ENCODE peak calls at places on chromosome 18, in five cellular contexts. One of them, this sample, is unnamed.

GRCh38 chr18:71503222-71503621 is 1040.9 kb downstream of the CBLN2 start:
- DNase-seq in HepG2: no peak
- DNase-seq in H1: no peak
- DNase-seq in GM12892: no peak
- DNase-seq in SK-N-SH: no peak
- DNase-seq in this sample: no peak

GRCh38 chr18:49819768-49820662 is 6.7 kb upstream of the ACAA2 start:
- DNase-seq in SK-N-SH: no peak
- DNase-seq in GM12892: no peak
- DNase-seq in HepG2: no peak
- DNase-seq in H1: no peak
- DNase-seq in this sample: no peak

GRCh38 chr18:63322908-63323634 is 3.5 kb upstream of the BCL2 start:
- DNase-seq in H1: no peak
- DNase-seq in HepG2: peak; percentile 63
- DNase-seq in GM12892: no peak
- DNase-seq in SK-N-SH: peak; percentile 68
- DNase-seq in this sample: no peak

GRCh38 chr18:22175326-22175725 is 5.9 kb downstream of the GATA6 start:
- DNase-seq in HepG2: peak; percentile 92
- DNase-seq in GM12892: no peak
- DNase-seq in SK-N-SH: no peak
- DNase-seq in H1: no peak
- DNase-seq in this sample: no peak

GRCh38 chr18:63237911-63238710 is 81.5 kb downstream of the BCL2 start:
- DNase-seq in H1: peak; percentile 17
- DNase-seq in GM12892: no peak
- DNase-seq in SK-N-SH: no peak
- DNase-seq in HepG2: peak; percentile 67
- DNase-seq in this sample: no peak

GRCh38 chr18:68623342-68623741 is 91.6 kb downstream of the TMX3 start:
- DNase-seq in HepG2: peak; percentile 47
- DNase-seq in GM12892: peak; percentile 9
- DNase-seq in H1: peak; percentile 15
- DNase-seq in SK-N-SH: peak; percentile 72
- DNase-seq in this sample: peak; percentile 19

GRCh38 chr18:5518899-5519371 is 24.9 kb downstream of the EPB41L3 start:
- DNase-seq in HepG2: no peak
- DNase-seq in H1: no peak
- DNase-seq in SK-N-SH: no peak
- DNase-seq in GM12892: no peak
- DNase-seq in this sample: no peak

GRCh38 chr18:57837917-57838548 is 34.9 kb upstream of the ATP8B1 start:
- DNase-seq in HepG2: no peak
- DNase-seq in SK-N-SH: no peak
- DNase-seq in GM12892: no peak
- DNase-seq in H1: no peak
- DNase-seq in this sample: no peak

GRCh38 chr18:32373995-32374394 is 96.7 kb downstream of the GAREM1 start:
- DNase-seq in H1: no peak
- DNase-seq in GM12892: no peak
- DNase-seq in SK-N-SH: no peak
- DNase-seq in HepG2: no peak
- DNase-seq in this sample: no peak

GRCh38 chr18:29693334-29693733 is 1349.2 kb downstream of the DSC3 start:
- DNase-seq in HepG2: no peak
- DNase-seq in GM12892: no peak
- DNase-seq in H1: no peak
- DNase-seq in SK-N-SH: no peak
- DNase-seq in this sample: no peak

GRCh38 chr18:41875094-41875780 is 79.8 kb upstream of the PIK3C3 start:
- DNase-seq in HepG2: no peak
- DNase-seq in GM12892: no peak
- DNase-seq in SK-N-SH: no peak
- DNase-seq in H1: no peak
- DNase-seq in this sample: no peak

GRCh38 chr18:42892181-42892580 is 223.3 kb downstream of the RIT2 start:
- DNase-seq in SK-N-SH: no peak
- DNase-seq in H1: no peak
- DNase-seq in HepG2: no peak
- DNase-seq in GM12892: no peak
- DNase-seq in this sample: no peak

GRCh38 chr18:2913398-2914005 is 66.7 kb downstream of the EMILIN2 start:
- DNase-seq in SK-N-SH: no peak
- DNase-seq in GM12892: no peak
- DNase-seq in H1: no peak
- DNase-seq in HepG2: no peak
- DNase-seq in this sample: no peak
- TF ChIP-seq POLR2AphosphoS5 in SK-N-SH: no peak
- TF ChIP-seq POLR2AphosphoS5 in GM12892: no peak
- TF ChIP-seq POLR2AphosphoS5 in H1: no peak
- TF ChIP-seq POLR2AphosphoS5 in HepG2: no peak
- TF ChIP-seq POLR2AphosphoS5 in this sample: no peak

DNA sequence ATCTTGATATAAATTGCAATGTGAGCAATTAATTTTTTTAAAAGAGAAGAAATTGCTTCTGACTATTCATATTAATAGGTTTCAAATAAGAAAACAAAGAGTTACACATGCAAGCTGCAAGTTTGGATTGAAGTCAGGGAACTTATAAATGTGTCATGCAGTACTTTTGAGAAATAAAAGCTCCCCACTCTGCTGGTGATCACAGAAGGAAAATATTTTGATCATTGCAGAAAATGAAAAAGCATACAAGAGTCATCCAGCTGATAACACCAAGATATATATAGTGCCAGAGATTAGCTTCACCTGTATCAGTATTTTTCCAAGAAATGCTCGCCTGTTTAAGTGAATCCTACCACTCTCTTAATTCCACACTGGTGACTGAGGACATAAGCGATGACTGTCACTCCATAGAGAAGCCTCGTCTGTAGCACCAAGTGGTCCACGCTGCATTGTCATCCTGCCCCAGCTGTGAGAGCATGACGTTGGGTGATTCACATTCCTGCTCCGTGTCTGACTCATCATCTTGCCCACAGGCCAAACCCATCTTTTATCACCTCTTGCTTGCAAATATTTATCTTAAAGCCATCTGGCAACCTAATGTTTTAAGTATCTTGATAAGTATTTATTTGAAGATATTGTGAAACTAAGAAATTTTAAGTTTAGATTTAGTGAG is 178.0 kb downstream of the ASXL3 start:
- DNase-seq in GM12892: no peak
- DNase-seq in SK-N-SH: no peak
- DNase-seq in H1: peak; percentile 23
- DNase-seq in HepG2: no peak
- DNase-seq in this sample: no peak
- TF ChIP-seq TAF1 in GM12892: no peak
- TF ChIP-seq TAF1 in SK-N-SH: no peak
- TF ChIP-seq TAF1 in H1: no peak
- TF ChIP-seq TAF1 in HepG2: no peak
- TF ChIP-seq TAF1 in this sample: no peak

DNA sequence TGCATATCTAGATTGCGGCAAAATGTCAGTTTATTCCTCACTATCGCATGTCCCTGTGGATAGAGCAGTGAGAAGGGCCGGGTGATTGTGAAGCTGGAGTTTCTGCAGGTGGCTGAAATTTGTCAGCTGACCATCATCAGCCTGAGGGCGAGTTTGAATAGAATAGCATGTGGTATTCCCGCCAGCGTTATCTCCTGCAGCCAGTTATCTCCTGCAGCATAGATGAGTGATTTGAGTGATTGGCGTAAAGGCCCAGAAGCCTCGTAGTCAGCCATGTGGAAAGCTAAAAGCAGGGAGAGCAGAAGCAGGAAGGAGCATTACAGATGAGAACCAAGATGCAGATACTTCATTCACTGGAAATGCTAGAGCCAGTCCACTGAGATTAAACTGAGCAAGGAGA is 65.5 kb downstream of the CABLES1 start:
- DNase-seq in GM12892: no peak
- DNase-seq in SK-N-SH: peak; percentile 80
- DNase-seq in HepG2: no peak
- DNase-seq in H1: no peak
- DNase-seq in this sample: no peak
- TF ChIP-seq POLR2AphosphoS5 in GM12892: no peak
- TF ChIP-seq POLR2AphosphoS5 in SK-N-SH: peak; percentile 27
- TF ChIP-seq POLR2AphosphoS5 in HepG2: no peak
- TF ChIP-seq POLR2AphosphoS5 in H1: no peak
- TF ChIP-seq POLR2AphosphoS5 in this sample: no peak

GRCh38 chr18:36744261-36744876 is 84.4 kb downstream of the TPGS2 start:
- DNase-seq in HepG2: no peak
- DNase-seq in GM12892: no peak
- DNase-seq in SK-N-SH: no peak
- DNase-seq in H1: no peak
- DNase-seq in this sample: no peak
- TF ChIP-seq TAF1 in HepG2: no peak
- TF ChIP-seq TAF1 in GM12892: no peak
- TF ChIP-seq TAF1 in SK-N-SH: no peak
- TF ChIP-seq TAF1 in H1: no peak
- TF ChIP-seq TAF1 in this sample: no peak

GRCh38 chr18:79380816-79381806 is 14.6 kb upstream of the NFATC1 start:
- DNase-seq in GM12892: peak; percentile 83
- DNase-seq in SK-N-SH: peak; percentile 92
- DNase-seq in HepG2: peak; percentile 22
- DNase-seq in H1: no peak
- DNase-seq in this sample: peak; percentile 84

GRCh38 chr18:79379251-79379905 is 16.4 kb upstream of the NFATC1 start:
- DNase-seq in HepG2: no peak
- DNase-seq in SK-N-SH: no peak
- DNase-seq in H1: no peak
- DNase-seq in GM12892: no peak
- DNase-seq in this sample: no peak

GRCh38 chr18:79378416-79379250 is 17.1 kb upstream of the NFATC1 start:
- DNase-seq in HepG2: no peak
- DNase-seq in GM12892: peak; percentile 81
- DNase-seq in SK-N-SH: peak; percentile 67
- DNase-seq in H1: peak; percentile 66
- DNase-seq in this sample: peak; percentile 80

GRCh38 chr18:79381811-79382311 is 13.9 kb upstream of the NFATC1 start:
- DNase-seq in GM12892: no peak
- DNase-seq in HepG2: no peak
- DNase-seq in SK-N-SH: no peak
- DNase-seq in H1: no peak
- DNase-seq in this sample: no peak

GRCh38 chr18:79379931-79380815 is 15.6 kb upstream of the NFATC1 start:
- DNase-seq in SK-N-SH: no peak
- DNase-seq in GM12892: no peak
- DNase-seq in HepG2: no peak
- DNase-seq in H1: no peak
- DNase-seq in this sample: no peak
- TF ChIP-seq POLR2AphosphoS5 in SK-N-SH: no peak
- TF ChIP-seq POLR2AphosphoS5 in GM12892: no peak
- TF ChIP-seq POLR2AphosphoS5 in HepG2: no peak
- TF ChIP-seq POLR2AphosphoS5 in H1: no peak
- TF ChIP-seq POLR2AphosphoS5 in this sample: no peak